ENCODE peak calls at places on chromosome 3, in four cellular contexts. N, F, R and D are unnamed samples.

GRCh38 chr3:48273594-48274211 is 32.8 kb downstream of the ZNF589 start:
- DNase-seq in N (peak; percentile 66), F (peak; percentile 39), R (peak; percentile 30), D (peak; percentile 72)

GRCh38 chr3:114144909-114145688 is 33.8 kb downstream of the DRD3 start:
- DNase-seq in N (no peak), F (no peak), R (no peak), D (no peak)

GRCh38 chr3:173410836-173411235 is 13.3 kb downstream of the NLGN1 start:
- DNase-seq in N (no peak), F (no peak), R (no peak), D (no peak)

GRCh38 chr3:120894285-120894684 is 13.7 kb upstream of the STXBP5L start:
- DNase-seq in N (no peak), F (no peak), R (no peak), D (no peak)

GRCh38 chr3:133895208-133896001 is at the start of gene RAB6B:
- DNase-seq in N (no peak), F (no peak), R (no peak), D (no peak)

GRCh38 chr3:17645074-17645698 is 97.2 kb downstream of the TBC1D5 start:
- DNase-seq in N (peak; percentile 67), F (no peak), R (no peak), D (peak; percentile 46)

GRCh38 chr3:17783426-17783825 is 41.0 kb upstream of the TBC1D5 start:
- DNase-seq in N (no peak), F (no peak), R (no peak), D (no peak)

GRCh38 chr3:193803288-193803687 is 210.3 kb downstream of the OPA1 start:
- DNase-seq in N (no peak), F (no peak), R (no peak), D (no peak)

GRCh38 chr3:165446555-165446954 is 250.4 kb upstream of the SLITRK3 start:
- DNase-seq in N (no peak), F (no peak), R (no peak), D (no peak)

GRCh38 chr3:127525373-127525772 is 65.2 kb downstream of the TPRA1 start:
- DNase-seq in N (peak; percentile 27), F (no peak), R (no peak), D (no peak)

GRCh38 chr3:117853923-117854322 is 1144.3 kb downstream of the TUSC7 start:
- DNase-seq in N (no peak), F (no peak), R (no peak), D (no peak)

GRCh38 chr3:37630441-37630840 is 231.2 kb upstream of the CTDSPL start:
- DNase-seq in N (no peak), F (no peak), R (no peak), D (no peak)

GRCh38 chr3:41258239-41258800 is 59.0 kb downstream of the CTNNB1 start:
- DNase-seq in N (no peak), F (no peak), R (no peak), D (no peak)

GRCh38 chr3:174949523-174949922 is 90.4 kb downstream of the NAALADL2 start:
- DNase-seq in N (no peak), F (no peak), R (no peak), D (no peak)

GRCh38 chr3:46693897-46694235 is 387 bp upstream of the ALS2CL start:
- DNase-seq in N (no peak), F (no peak), R (no peak), D (no peak)

GRCh38 chr3:33592999-33593398 is 125.1 kb downstream of the CLASP2 start:
- DNase-seq in N (no peak), F (no peak), R (no peak), D (no peak)

GRCh38 chr3:84547971-84548970 is 410.5 kb upstream of the CADM2 start:
- DNase-seq in N (peak; percentile 36), F (peak; percentile 34), R (no peak), D (peak; percentile 42)

GRCh38 chr3:16378415-16378814 is 113.4 kb downstream of the OXNAD1 start:
- DNase-seq in N (no peak), F (no peak), R (no peak), D (no peak)

GRCh38 chr3:71659758-71660666 is 65.2 kb downstream of the EIF4E3 start:
- DNase-seq in N (no peak), F (no peak), R (no peak), D (no peak)

GRCh38 chr3:31254483-31254882 is 278.2 kb upstream of the STT3B start:
- DNase-seq in N (no peak), F (no peak), R (no peak), D (no peak)

GRCh38 chr3:169879013-169879412 is 9.3 kb upstream of the LRRC31 start:
- DNase-seq in N (no peak), F (no peak), R (no peak), D (no peak)

GRCh38 chr3:156674911-156675743 is 737 bp downstream of the TIPARP start:
- DNase-seq in N (no peak), F (no peak), R (no peak), D (peak; percentile 63)

GRCh38 chr3:45479627-45480026 is 91.3 kb downstream of the LARS2 start:
- DNase-seq in N (peak; percentile 14), F (no peak), R (no peak), D (no peak)

GRCh38 chr3:152657002-152657400 is 177.9 kb upstream of the P2RY1 start:
- DNase-seq in N (no peak), F (peak; percentile 9), R (no peak), D (peak; percentile 73)

GRCh38 chr3:16604887-16605602 is at the start of gene DAZL:
- DNase-seq in N (no peak), F (no peak), R (no peak), D (no peak)

GRCh38 chr3:60933828-60934227 is 317.4 kb downstream of the FHIT start:
- DNase-seq in N (no peak), F (no peak), R (no peak), D (no peak)

GRCh38 chr3:179591313-179591712 is 13.1 kb downstream of the MRPL47 start:
- DNase-seq in N (no peak), F (no peak), R (no peak), D (no peak)

GRCh38 chr3:63870606-63871005 is 6.9 kb downstream of the ATXN7 start:
- DNase-seq in N (no peak), F (no peak), R (no peak), D (no peak)

GRCh38 chr3:7421065-7421464 is 560.1 kb downstream of the GRM7 start:
- DNase-seq in N (no peak), F (no peak), R (no peak), D (no peak)

GRCh38 chr3:45464336-45464809 is 76.0 kb downstream of the LARS2 start:
- DNase-seq in N (no peak), F (no peak), R (no peak), D (no peak)

GRCh38 chr3:150603888-150604319 is 783 bp downstream of the SELENOT start:
- DNase-seq in N (peak; percentile 9), F (no peak), R (no peak), D (no peak)

GRCh38 chr3:20511863-20512262 is 325.9 kb upstream of the SGO1 start:
- DNase-seq in N (peak; percentile 43), F (peak; percentile 15), R (no peak), D (peak; percentile 44)

GRCh38 chr3:87088984-87089841 is 98.3 kb upstream of the VGLL3 start:
- DNase-seq in N (no peak), F (no peak), R (no peak), D (no peak)

GRCh38 chr3:53733433-53733832 is 112.8 kb downstream of the CHDH start:
- DNase-seq in N (no peak), F (no peak), R (no peak), D (no peak)
- H3K9ac ChIP-seq in N (no peak overlapping the region), F (no peak overlapping the region), R (no peak overlapping the region), D (no peak overlapping the region)

GRCh38 chr3:50611464-50612233 is at the start of gene CISH:
- DNase-seq in N (peak; percentile 91), F (peak; percentile 84), R (no peak), D (peak; percentile 88)

GRCh38 chr3:50610992-50611463 is 546 bp downstream of the CISH start:
- DNase-seq in N (no peak), F (no peak), R (no peak), D (no peak)

GRCh38 chr3:50612234-50612972 is 829 bp upstream of the CISH start:
- DNase-seq in N (no peak), F (no peak), R (no peak), D (no peak)

GRCh38 chr3:50615190-50615589 is 1.8 kb upstream of the MAPKAPK3 start:
- DNase-seq in N (no peak), F (no peak), R (no peak), D (no peak)

DNA sequence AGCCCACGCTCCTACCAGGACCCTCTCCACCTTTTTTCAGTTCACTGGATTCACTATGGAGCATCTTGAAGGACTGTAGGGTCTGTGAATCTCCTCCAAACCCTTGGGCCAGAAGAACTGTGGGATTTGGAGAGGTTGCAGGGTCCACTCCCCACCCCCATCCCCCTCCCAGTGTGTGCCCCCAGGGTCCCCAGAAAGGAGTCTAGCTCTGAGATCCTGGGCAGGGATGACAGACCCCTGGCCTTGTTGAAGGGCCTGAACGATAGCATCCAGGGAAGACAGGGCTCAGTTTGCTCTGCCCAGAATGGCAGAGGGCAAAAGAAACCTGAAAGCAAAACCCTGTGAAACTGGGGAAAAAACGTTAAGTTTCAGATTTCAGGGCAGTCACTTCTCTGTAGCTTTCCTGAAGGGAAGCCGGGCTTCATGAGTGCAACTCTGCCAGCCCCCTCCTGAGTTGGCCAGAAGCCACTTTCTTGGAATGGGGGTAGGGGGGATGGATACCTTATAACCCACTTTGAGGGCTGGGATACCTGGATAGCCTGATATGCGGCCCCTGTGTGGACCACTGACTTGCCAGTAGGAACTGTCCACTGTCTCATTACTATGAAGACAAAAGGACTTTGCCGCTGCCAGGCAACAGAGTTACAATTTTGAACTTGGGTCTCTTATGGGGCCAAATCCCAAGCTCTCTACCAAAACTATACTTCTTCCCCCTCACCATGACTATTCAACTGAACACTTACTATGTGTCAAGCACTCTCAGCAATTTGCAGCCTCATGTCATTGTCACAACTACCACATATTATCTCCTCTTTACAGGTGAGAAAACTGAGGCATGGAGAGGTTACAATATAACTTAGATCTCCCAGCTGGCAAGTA is 1.6 kb upstream of the CISH start:
- DNase-seq in N (no peak), F (no peak), R (no peak), D (no peak)
- TF ChIP-seq SUZ12 in N (no peak), F (no peak), R (no peak), D (no peak)

DNA sequence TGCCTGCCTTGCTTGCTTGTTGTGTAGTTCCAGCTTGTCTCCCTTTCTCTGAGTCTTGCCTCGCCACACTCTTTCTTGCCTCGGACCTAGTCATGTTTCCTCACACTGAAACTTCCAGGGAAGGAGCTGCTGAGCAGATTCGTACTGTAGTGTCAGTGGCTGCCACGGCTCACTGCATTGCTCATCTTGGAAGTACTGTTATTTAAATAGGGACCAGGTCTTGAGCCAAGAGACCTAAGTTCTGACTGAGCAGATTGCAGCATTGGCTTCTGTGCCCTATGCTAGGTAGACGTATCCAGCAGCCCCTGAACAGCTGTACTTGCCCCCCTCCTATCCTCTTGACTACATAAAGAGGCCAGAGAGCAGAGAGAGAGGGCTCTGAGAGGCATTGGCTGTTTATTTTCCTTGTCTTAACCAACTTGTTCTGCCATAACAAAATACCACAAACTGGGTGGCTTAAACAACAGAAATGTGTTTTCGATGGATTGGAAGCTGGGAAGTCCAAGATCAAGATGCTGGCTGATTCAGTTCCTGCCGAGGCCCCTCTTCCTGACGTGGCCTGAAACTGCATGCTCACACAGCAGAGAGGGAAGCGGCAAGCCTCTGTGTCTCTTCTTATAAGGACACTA is 5.8 kb upstream of the RARRES1 start:
- DNase-seq in N (no peak), F (no peak), R (no peak), D (no peak)
- H3K4me3 ChIP-seq in N (no peak overlapping the region), F (no peak overlapping the region), R (no peak overlapping the region), D (no peak overlapping the region)

DNA sequence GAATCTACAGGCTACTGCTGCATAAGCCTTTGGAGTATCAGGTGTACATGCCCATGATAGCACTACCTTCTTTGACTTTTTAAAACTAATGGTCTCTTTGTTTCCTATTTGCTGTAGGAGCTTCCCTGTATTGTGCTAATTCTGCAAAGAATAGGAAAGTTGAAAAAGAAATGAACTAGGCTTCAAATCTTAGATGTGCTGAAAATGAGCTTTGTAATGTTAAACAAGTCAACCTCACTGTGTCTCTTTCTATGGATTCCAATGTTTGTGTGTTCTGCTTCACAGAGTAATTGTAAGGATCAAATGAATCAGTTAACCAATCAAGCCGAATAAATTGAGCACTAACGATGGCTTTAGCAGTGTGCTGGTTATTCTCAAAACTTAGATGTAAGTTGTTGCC is 138.8 kb downstream of the TUSC7 start:
- DNase-seq in N (no peak), F (no peak), R (no peak), D (no peak)
- H3K9ac ChIP-seq in N (no peak overlapping the region), F (no peak overlapping the region), R (no peak overlapping the region), D (no peak overlapping the region)